ENCODE peak calls at places on chromosome 15, in nine cellular contexts. E, G, D, P, N, I, A, Z and U are unnamed samples.

GRCh38 chr15:71725215-71725955 is 85.0 kb upstream of the NR2E3 start:
- DNase-seq in E (no peak), P (peak), A (no peak), I (no peak), N (peak), G (no peak), Z (no peak), D (no peak), U (no peak)

GRCh38 chr15:95567686-95568085 is 762.8 kb upstream of the NR2F2 start:
- DNase-seq in E (no peak), N (peak), P (peak), A (no peak), G (no peak), D (peak), I (no peak), Z (no peak), U (no peak)

GRCh38 chr15:65028338-65028737 is 1.1 kb downstream of the MTFMT start:
- DNase-seq in D (no peak), N (no peak), I (no peak), E (no peak), P (no peak), A (no peak), Z (no peak), G (no peak), U (peak)

GRCh38 chr15:35442734-35443133 is 103.2 kb downstream of the DPH6 start:
- DNase-seq in I (no peak), P (peak), N (no peak), Z (no peak), D (no peak), G (no peak), A (no peak), E (no peak), U (no peak)

GRCh38 chr15:45457641-45458539 is 64.7 kb downstream of the SLC30A4 start:
- DNase-seq in P (peak), G (peak), N (peak), I (no peak), Z (peak), D (peak), E (no peak), A (peak), U (peak)

GRCh38 chr15:69789648-69790393 is 307.9 kb downstream of the TLE3 start:
- DNase-seq in P (no peak), D (no peak), Z (no peak), N (no peak), A (peak), E (no peak), I (no peak), G (no peak), U (no peak)

GRCh38 chr15:24734391-24734790 is 58.8 kb downstream of the NPAP1 start:
- DNase-seq in P (no peak), N (no peak), A (no peak), I (no peak), G (no peak), D (no peak), Z (no peak), E (no peak), U (no peak)

GRCh38 chr15:49876401-49877038 is 242.5 kb downstream of the ATP8B4 start:
- DNase-seq in I (no peak), P (peak), N (no peak), D (no peak), Z (no peak), A (no peak), G (peak), E (peak), U (peak)

GRCh38 chr15:71201471-71201870 is 86.2 kb downstream of the THSD4 start:
- DNase-seq in Z (no peak), P (no peak), E (no peak), I (no peak), N (no peak), D (no peak), A (no peak), G (peak), U (peak)

GRCh38 chr15:95600884-95601283 is 729.6 kb upstream of the NR2F2 start:
- DNase-seq in A (no peak), P (no peak), I (no peak), N (no peak), D (no peak), E (no peak), Z (no peak), G (no peak), U (no peak)

GRCh38 chr15:90028376-90028775 is 27.3 kb downstream of the ZNF710 start:
- DNase-seq in P (no peak), I (no peak), E (no peak), G (no peak), Z (no peak), A (no peak), D (no peak), N (no peak), U (peak)

GRCh38 chr15:64501396-64501716 is 41.0 kb downstream of the ZNF609 start:
- DNase-seq in A (no peak), N (no peak), E (no peak), I (no peak), Z (no peak), G (no peak), D (no peak), P (no peak), U (no peak)

GRCh38 chr15:31338879-31339557 is 12.4 kb downstream of the KLF13 start:
- DNase-seq in A (peak), I (no peak), G (peak), N (peak), Z (peak), P (peak), D (peak), E (peak), U (no peak)

GRCh38 chr15:33145447-33145846 is 49.1 kb downstream of the FMN1 start:
- DNase-seq in A (no peak), I (no peak), D (no peak), E (no peak), Z (no peak), N (no peak), G (no peak), P (no peak), U (no peak)

GRCh38 chr15:25060996-25061620 is 106.3 kb downstream of the SNRPN start:
- DNase-seq in P (no peak), N (no peak), G (no peak), I (no peak), D (no peak), E (no peak), Z (no peak), A (no peak), U (no peak)

GRCh38 chr15:90716976-90717821 is at the start of gene BLM:
- DNase-seq in E (peak), N (peak), Z (peak), A (peak), I (peak), D (peak), P (peak), G (peak), U (peak)

GRCh38 chr15:87032291-87032690 is 952.6 kb downstream of the AGBL1 start:
- DNase-seq in A (no peak), E (no peak), D (no peak), I (no peak), P (no peak), N (no peak), Z (no peak), G (no peak), U (no peak)

GRCh38 chr15:79380755-79381499 is 51.2 kb upstream of the MINAR1 start:
- DNase-seq in G (peak), D (peak), N (peak), A (peak), E (peak), P (peak), I (peak), Z (peak), U (peak)

GRCh38 chr15:38211249-38211648 is 41.4 kb upstream of the SPRED1 start:
- DNase-seq in N (no peak), I (no peak), G (no peak), A (no peak), Z (no peak), E (no peak), D (no peak), P (no peak), U (no peak)

GRCh38 chr15:87764461-87765236 is 491.9 kb downstream of the NTRK3 start:
- DNase-seq in D (peak), Z (no peak), E (no peak), G (no peak), P (peak), I (no peak), A (peak), N (peak), U (no peak)

GRCh38 chr15:52651868-52652267 is 27.3 kb downstream of the ATOSA start:
- DNase-seq in A (peak), I (peak), D (peak), P (peak), E (peak), G (peak), Z (peak), N (peak), U (peak)
- H3K4me3 ChIP-seq in A (peak), I (peak), D (peak), P (peak), E (peak), G (peak), Z (peak), N (peak), U (no peak)

DNA sequence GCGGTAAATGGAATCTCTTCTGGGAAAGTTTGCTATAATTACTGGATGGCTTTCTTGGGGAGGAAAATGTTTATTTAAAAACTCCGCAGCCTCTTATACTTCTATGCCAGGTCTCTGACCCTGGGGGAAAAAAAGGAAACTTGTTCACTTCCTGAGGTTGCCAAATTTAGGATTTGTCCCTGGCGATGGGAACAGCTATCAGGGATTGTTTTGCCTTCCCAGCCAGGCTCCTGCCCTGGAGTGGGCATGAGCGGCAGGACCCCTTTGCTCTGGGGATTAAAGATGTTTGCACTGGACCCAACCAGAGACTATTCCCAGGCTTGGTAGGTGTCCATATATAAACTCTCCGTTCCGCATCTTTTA is 175.6 kb downstream of the SLCO3A1 start:
- DNase-seq in Z (no peak), E (no peak), A (no peak), P (no peak), N (no peak), I (no peak), G (no peak), D (no peak), U (no peak)
- H3K4me3 ChIP-seq in Z (no peak), E (peak), A (no peak), P (no peak), N (no peak), I (no peak), G (no peak), D (no peak), U (no peak)

DNA sequence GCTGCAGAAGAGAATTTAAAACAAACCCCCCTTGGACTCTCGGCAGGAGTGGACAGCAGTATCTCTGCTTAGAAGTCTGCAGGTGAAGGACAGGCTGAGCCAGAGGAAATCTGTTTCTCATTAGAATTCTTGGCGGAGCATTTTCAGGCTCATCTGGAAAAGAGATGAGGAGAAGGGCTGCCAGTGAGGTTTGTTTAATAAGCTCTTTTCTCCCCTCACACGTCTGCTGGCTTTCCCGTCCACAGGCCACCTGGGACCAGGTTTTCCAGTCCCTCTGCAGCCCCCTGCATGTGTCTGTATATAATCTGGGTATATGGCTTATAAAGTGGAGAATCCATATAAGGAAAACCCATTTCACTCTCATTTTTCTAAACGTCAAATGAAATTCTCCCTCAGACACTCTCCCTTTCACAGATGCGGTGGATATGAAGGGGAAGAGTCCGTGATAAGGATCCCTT is 155.4 kb upstream of the TPM1 start:
- DNase-seq in A (peak), D (peak), I (no peak), P (peak), N (peak), Z (no peak), E (no peak), G (peak), U (no peak)
- H3K4me3 ChIP-seq in A (peak), D (peak), I (no peak), P (peak), N (no peak), Z (no peak), E (no peak), G (no peak), U (no peak)

GRCh38 chr15:80697316-80697715 is 2.2 kb downstream of the ABHD17C start:
- DNase-seq in P (no peak), Z (no peak), I (no peak), E (no peak), G (no peak), A (no peak), N (no peak), D (no peak), U (peak)
- H3K4me3 ChIP-seq in P (peak), Z (no peak), I (no peak), E (no peak), G (peak), A (peak), N (peak), D (peak), U (peak)

GRCh38 chr15:40845036-40845435 is 1.2 kb downstream of the SPINT1 start:
- DNase-seq in A (no peak), N (no peak), I (no peak), E (no peak), P (no peak), G (peak), D (no peak), Z (no peak), U (no peak)

GRCh38 chr15:40844543-40844981 is 714 bp downstream of the SPINT1 start:
- DNase-seq in P (peak), E (peak), G (peak), D (no peak), N (no peak), A (peak), I (no peak), Z (peak), U (peak)

GRCh38 chr15:40841741-40842140 is 2.1 kb upstream of the SPINT1 start:
- DNase-seq in Z (no peak), N (no peak), I (no peak), G (no peak), A (no peak), P (no peak), E (no peak), D (no peak), U (no peak)

GRCh38 chr15:40843885-40844542 is at the start of gene SPINT1:
- DNase-seq in E (no peak), G (peak), D (no peak), N (no peak), I (no peak), Z (peak), P (peak), A (peak), U (peak)

DNA sequence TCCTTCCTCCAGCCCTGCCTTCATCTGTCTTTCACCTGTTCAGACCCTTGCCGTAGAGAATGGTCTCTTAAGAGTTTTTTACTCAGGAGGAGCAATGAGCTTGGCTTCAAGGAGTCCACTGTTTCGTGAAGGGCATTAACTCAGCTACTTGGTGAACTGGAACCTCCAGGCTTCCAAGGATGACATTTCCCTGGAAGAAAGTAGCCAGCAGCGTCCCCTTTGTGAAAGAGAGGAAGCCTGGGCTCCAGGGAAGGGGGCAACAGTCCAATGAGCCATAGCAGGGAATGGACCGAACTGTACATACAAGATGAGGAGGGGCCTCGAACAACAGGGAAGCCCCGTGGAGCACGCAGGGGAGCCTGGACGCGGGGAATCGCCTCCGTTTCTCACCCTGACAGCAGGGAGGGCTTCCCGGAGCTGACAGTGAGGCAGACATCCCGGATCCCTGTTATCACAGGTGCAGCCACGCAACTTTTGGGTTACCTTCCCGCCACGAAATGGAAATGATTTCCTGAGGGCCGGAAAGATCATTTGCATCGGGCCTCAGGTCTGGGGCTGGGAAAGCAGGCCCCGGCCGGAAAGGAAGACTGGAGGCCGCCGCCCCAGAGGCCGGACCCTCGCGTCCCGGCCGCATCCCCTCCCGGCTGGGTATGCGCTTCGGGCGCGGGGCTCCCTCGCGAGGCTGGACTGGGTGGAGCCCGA is 514 bp upstream of the SPINT1 start:
- DNase-seq in E (no peak), Z (no peak), N (no peak), P (no peak), A (no peak), G (peak), D (no peak), I (no peak), U (peak)
- H3K4me3 ChIP-seq in E (peak), Z (no peak), N (peak), P (no peak), A (no peak), G (peak), D (peak), I (peak), U (peak)